ENCODE peak calls at places on chromosomes 7 and 10, in seven cellular contexts. R is MM.1S, O is heart right ventricle, C is right cardiac atrium, Y is PC-9, Z is epithelial cell of esophagus, X is astrocyte of the spinal cord. I is an unnamed sample.

GRCh38 chr7:33742521-33742920 is 162.8 kb upstream of the BMPER start:
- DNase-seq in R (no peak), O (no peak), C (no peak), Y (no peak), Z (peak; percentile 21), X (no peak), I (no peak)

GRCh38 chr7:156019776-156020565 is 207.7 kb upstream of the SHH start:
- DNase-seq in R (no peak), O (no peak), C (no peak), Y (no peak), Z (no peak), X (no peak), I (no peak)

GRCh38 chr7:1856161-1856965 is 186.3 kb downstream of the ELFN1 start:
- DNase-seq in R (no peak), O (no peak), C (peak; percentile 36), Y (no peak), Z (no peak), X (no peak), I (no peak)

GRCh38 chr7:75772081-75773077 is at the start of gene CCL26:
- DNase-seq in R (no peak), O (peak; percentile 20), C (peak; percentile 86), Y (peak; percentile 77), Z (peak; percentile 44), X (peak; percentile 78), I (no peak)

GRCh38 chr7:92820191-92820590 is 16.2 kb downstream of the CDK6 start:
- DNase-seq in R (no peak), O (no peak), C (no peak), Y (no peak), Z (no peak), X (no peak), I (no peak)

GRCh38 chr10:98472171-98472570 is 25.4 kb upstream of the HPS1 start:
- DNase-seq in R (no peak), O (no peak), C (no peak), Y (no peak), Z (no peak), X (no peak), I (no peak)

GRCh38 chr7:42603496-42603895 is 308.4 kb downstream of the C7orf25 start:
- DNase-seq in R (no peak), O (no peak), C (no peak), Y (no peak), Z (peak; percentile 55), X (no peak), I (no peak)

GRCh38 chr10:11168423-11169100 is 150.9 kb downstream of the CELF2 start:
- DNase-seq in R (peak; percentile 29), O (no peak), C (no peak), Y (no peak), Z (no peak), X (no peak), I (no peak)

GRCh38 chr7:75739796-75740672 is 1.3 kb upstream of the HIP1 start:
- DNase-seq in R (peak; percentile 90), O (no peak), C (no peak), Y (no peak), Z (no peak), X (peak; percentile 77), I (no peak)

GRCh38 chr7:154892459-154892858 is 110.5 kb downstream of the PAXIP1 start:
- DNase-seq in R (no peak), O (no peak), C (no peak), Y (no peak), Z (no peak), X (no peak), I (no peak)

GRCh38 chr10:5655003-5655600 is 11.3 kb downstream of the ASB13 start:
- DNase-seq in R (peak; percentile 91), O (no peak), C (no peak), Y (no peak), Z (no peak), X (no peak), I (no peak)

GRCh38 chr7:32941996-32942782 is 15.1 kb upstream of the FKBP9 start:
- DNase-seq in R (no peak), O (peak; percentile 70), C (peak; percentile 91), Y (peak; percentile 48), Z (peak; percentile 55), X (peak; percentile 46), I (no peak)

GRCh38 chr7:104845541-104845940 is 168.5 kb upstream of the KMT2E start:
- DNase-seq in R (no peak), O (no peak), C (no peak), Y (no peak), Z (no peak), X (no peak), I (no peak)

GRCh38 chr10:89342219-89342966 is 14.6 kb downstream of the IFIT3 start:
- DNase-seq in R (no peak), O (peak; percentile 64), C (peak; percentile 79), Y (no peak), Z (peak; percentile 78), X (peak; percentile 86), I (no peak)

DNA sequence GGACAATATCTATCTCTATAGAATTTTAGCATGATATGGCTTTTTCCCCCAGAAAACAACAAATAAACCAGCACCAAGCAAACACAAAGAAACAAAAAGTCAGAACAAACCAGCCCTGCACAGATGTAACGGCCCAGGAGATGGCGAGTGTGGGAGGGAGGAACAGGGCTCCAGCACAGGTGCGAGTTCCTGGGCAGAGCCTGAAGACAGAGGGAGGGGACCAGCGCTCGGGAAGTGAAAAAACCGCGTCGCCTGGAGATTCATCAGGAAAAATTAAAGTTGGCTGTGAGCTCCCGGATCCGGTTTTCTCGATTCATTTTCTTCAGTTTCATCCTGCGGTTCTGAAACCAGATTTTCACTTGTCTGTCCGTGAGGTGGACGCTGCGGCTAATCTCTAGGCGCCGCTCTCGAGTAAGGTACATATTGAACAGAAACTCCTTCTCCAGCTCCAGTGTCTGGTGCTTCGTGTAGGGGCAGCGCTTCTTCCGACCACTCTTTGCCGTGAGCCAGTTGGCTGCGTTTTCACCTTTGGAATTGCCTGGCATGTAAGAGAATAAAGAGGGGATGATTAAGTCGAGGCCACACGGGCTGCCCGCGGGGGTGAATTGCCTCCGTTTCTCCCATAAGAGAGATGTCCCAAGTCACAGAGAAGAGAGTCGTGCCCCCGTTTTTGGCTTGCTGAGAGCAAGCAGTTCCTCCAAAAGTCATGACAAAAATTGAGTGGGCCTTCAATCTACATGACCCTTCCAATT is 2.3 kb downstream of the HOXA10 start:
- DNase-seq in R (no peak), O (no peak), C (peak; percentile 8), Y (no peak), Z (no peak), X (no peak), I (no peak)
- H3K4me3 ChIP-seq in R (peak overlapping the region; percentile 59), O (no peak overlapping the region), C (no peak overlapping the region), Y (no peak overlapping the region), Z (no peak overlapping the region), X (peak overlapping the region; percentile 17), I (no peak overlapping the region)

GRCh38 chr7:43870316-43870715 is 999 bp upstream of the MRPS24 start:
- DNase-seq in R (no peak), O (no peak), C (no peak), Y (no peak), Z (no peak), X (no peak), I (no peak)
- H3K4me3 ChIP-seq in R (no peak overlapping the region), O (no peak overlapping the region), C (no peak overlapping the region), Y (peak overlapping the region; percentile 69), Z (no peak overlapping the region), X (no peak overlapping the region), I (no peak overlapping the region)

GRCh38 chr7:28708458-28708951 is 249.6 kb downstream of the TRIL start:
- DNase-seq in R (no peak), O (no peak), C (no peak), Y (no peak), Z (no peak), X (peak; percentile 52), I (no peak)
- H3K4me3 ChIP-seq in R (no peak overlapping the region), O (no peak overlapping the region), C (peak overlapping the region; percentile 32), Y (no peak overlapping the region), Z (no peak overlapping the region), X (peak overlapping the region; percentile 40), I (peak overlapping the region; percentile 32)

GRCh38 chr10:123146892-123147634 is 873 bp upstream of the HMX2 start:
- DNase-seq in R (no peak), O (no peak), C (no peak), Y (no peak), Z (no peak), X (no peak), I (no peak)

GRCh38 chr10:123146013-123146891 is 1.7 kb upstream of the HMX2 start:
- DNase-seq in R (no peak), O (no peak), C (no peak), Y (no peak), Z (no peak), X (no peak), I (no peak)

GRCh38 chr10:123149162-123149567 is 1.2 kb downstream of the HMX2 start:
- DNase-seq in R (no peak), O (no peak), C (no peak), Y (no peak), Z (no peak), X (no peak), I (no peak)

GRCh38 chr10:123148414-123149161 is 652 bp downstream of the HMX2 start:
- DNase-seq in R (no peak), O (no peak), C (no peak), Y (no peak), Z (no peak), X (no peak), I (no peak)

DNA sequence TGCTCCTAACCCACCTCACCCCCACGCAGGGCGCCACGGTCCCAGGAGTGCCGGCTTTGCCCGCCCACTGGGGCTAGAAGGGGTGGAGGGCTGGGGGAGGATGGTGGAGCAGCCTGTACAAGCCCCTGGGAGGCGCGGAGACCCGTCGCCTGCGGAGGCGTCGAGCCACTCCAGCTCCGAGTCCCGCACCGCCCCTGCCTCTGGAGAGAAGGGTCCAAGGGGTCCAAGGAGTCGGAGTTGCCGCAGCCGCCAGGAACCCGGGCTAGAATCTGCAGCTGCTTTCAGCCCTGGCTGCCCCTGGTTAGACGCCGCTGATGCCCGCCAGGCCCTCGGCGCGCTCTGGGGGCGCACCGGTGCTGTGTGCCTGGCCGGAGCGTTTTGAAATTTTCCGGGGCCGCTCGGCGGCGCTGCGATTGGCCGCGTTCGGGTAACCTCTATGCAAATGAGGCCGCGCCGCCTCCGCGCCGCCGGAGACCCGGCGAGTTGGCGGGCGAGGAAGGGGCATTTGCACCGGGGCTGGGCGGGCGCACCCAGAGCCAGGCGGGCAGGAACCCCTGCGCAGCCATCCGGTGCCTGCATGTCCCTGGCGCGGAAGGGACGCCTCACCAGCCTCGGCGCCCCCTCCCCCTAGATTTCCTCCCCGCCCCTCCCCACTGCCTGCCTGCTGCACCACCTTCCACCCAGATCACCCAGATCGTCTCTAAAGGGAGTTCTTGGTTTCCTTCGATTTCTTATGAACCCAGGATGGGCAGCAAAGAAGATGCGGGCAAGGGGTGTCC is at the start of gene HMX2:
- DNase-seq in R (no peak), O (no peak), C (no peak), Y (no peak), Z (no peak), X (no peak), I (no peak)
- H3K4me3 ChIP-seq in R (no peak within 1 kb of the TSS), O (no peak within 1 kb of the TSS), C (no peak within 1 kb of the TSS), Y (no peak within 1 kb of the TSS), Z (no peak within 1 kb of the TSS), X (no peak within 1 kb of the TSS), I (no peak within 1 kb of the TSS)

DNA sequence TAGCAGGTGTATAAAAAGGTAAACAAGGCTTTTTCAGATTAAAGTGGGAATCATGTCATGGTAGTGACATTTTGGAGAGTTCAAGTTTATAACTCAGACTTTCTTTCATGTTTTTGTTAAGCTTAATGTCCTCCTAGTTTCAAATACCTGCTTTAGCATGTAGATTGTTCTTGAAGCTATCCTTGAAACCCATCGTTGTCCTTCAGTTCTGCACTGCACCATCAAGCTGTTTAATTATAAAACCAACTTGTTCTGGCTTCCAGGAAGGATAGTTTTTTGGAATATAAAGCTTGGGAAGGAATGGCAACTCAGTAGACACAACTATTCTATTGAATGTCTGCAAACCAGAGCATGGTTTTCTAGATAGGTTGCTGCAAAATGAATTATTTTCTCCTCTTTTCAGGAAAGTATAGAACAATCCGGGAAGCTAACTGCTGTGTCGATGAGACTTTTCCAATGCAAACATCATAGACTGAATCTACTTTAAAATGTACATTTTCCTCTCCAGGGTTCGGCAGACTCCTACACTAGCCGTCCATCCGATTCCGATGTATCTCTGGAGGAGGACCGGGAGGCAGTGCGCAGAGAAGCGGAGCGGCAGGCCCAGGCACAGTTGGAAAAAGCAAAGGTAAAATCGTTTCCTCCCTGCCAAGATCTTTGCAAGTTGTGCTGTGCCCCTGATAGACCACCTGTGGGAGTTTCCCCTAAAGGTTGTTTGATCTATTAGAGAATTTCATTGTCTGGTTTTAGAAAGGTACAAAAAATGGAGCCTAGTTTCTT is 249.8 kb downstream of the NSUN6 start:
- DNase-seq in R (no peak), O (no peak), C (no peak), Y (no peak), Z (no peak), X (no peak), I (no peak)
- H3K4me3 ChIP-seq in R (peak overlapping the region; percentile 45), O (no peak overlapping the region), C (no peak overlapping the region), Y (no peak overlapping the region), Z (no peak overlapping the region), X (no peak overlapping the region), I (no peak overlapping the region)